ENCODE peak calls at places on chromosomes 7 and 10, in eight cellular contexts. M is foreskin fibroblast, D is neural crest cell, Z is Calu3, C is A549, P is ovary, J is B cell, S is omental fat pad. G is an unnamed sample.
A peak's percentile ranks its signal among the peaks of the same experiment; 100 is the strongest.

GRCh38 chr10:114271779-114272167 is 32.7 kb downstream of the VWA2 start:
- DNase-seq in M (peak; percentile 85), C (peak; percentile 48), Z (peak; percentile 16), J (no peak), D (no peak), S (no peak), P (no peak), G (no peak)

GRCh38 chr7:44111759-44112158 is 7.6 kb downstream of the AEBP1 start:
- DNase-seq in S (no peak), D (no peak), C (no peak), P (no peak), Z (no peak), M (no peak), J (no peak), G (no peak)

GRCh38 chr10:61299156-61299555 is 154.0 kb downstream of the TMEM26 start:
- DNase-seq in P (no peak), S (no peak), Z (no peak), D (no peak), M (no peak), C (no peak), J (no peak), G (no peak)

GRCh38 chr7:2717293-2717904 is 29.4 kb downstream of the AMZ1 start:
- DNase-seq in C (no peak), M (no peak), D (no peak), Z (no peak), J (peak; percentile 62), P (peak; percentile 56), S (no peak), G (peak; percentile 76)

GRCh38 chr10:80684217-80684616 is 146.5 kb downstream of the SH2D4B start:
- DNase-seq in J (peak; percentile 38), M (no peak), D (no peak), P (no peak), Z (peak; percentile 29), C (peak; percentile 48), S (no peak), G (peak; percentile 36)

GRCh38 chr10:124237282-124237975 is 144.0 kb upstream of the CHST15 start:
- DNase-seq in S (no peak), D (no peak), J (no peak), P (no peak), Z (no peak), M (no peak), C (no peak), G (no peak)

GRCh38 chr7:35646289-35647033 is 48.5 kb downstream of the HERPUD2 start:
- DNase-seq in C (no peak), S (no peak), M (no peak), D (no peak), J (no peak), Z (no peak), P (no peak), G (no peak)

GRCh38 chr7:154591544-154591943 is 411.4 kb downstream of the PAXIP1 start:
- DNase-seq in Z (no peak), D (no peak), C (no peak), S (no peak), J (no peak), M (no peak), P (no peak), G (no peak)

GRCh38 chr7:123570390-123571182 is 13.0 kb upstream of the NDUFA5 start:
- DNase-seq in C (no peak), D (no peak), S (no peak), J (no peak), P (no peak), Z (no peak), M (no peak), G (no peak)

GRCh38 chr7:68858497-68858896 is 739.8 kb upstream of the AUTS2 start:
- DNase-seq in C (no peak), P (no peak), Z (no peak), J (no peak), D (no peak), M (no peak), S (no peak), G (no peak)

GRCh38 chr10:127149613-127150081 is 46.7 kb downstream of the INSYN2A start:
- DNase-seq in D (no peak), M (peak; percentile 47), J (no peak), C (no peak), Z (no peak), P (no peak), S (no peak), G (no peak)

GRCh38 chr7:158613481-158613880 is 25.9 kb upstream of the PTPRN2 start:
- DNase-seq in M (no peak), S (no peak), Z (no peak), P (no peak), D (no peak), C (no peak), J (peak; percentile 30), G (peak; percentile 62)

GRCh38 chr10:94545277-94546057 is at the start of gene HELLS:
- DNase-seq in J (peak; percentile 83), M (peak; percentile 75), C (peak; percentile 90), D (peak; percentile 78), Z (peak; percentile 70), S (peak; percentile 43), P (peak; percentile 76), G (peak; percentile 87)

GRCh38 chr10:124458473-124458872 is 3.1 kb upstream of the LHPP start:
- DNase-seq in J (no peak), C (no peak), Z (no peak), D (no peak), P (no peak), M (no peak), S (no peak), G (no peak)

GRCh38 chr7:117085769-117086463 is 132.6 kb downstream of the ST7 start:
- DNase-seq in C (no peak), S (no peak), J (no peak), D (no peak), M (peak; percentile 20), Z (no peak), P (no peak), G (no peak)

GRCh38 chr10:100516847-100517246 is 2.8 kb downstream of the SEC31B start:
- DNase-seq in Z (no peak), M (no peak), D (no peak), C (peak; percentile 24), S (no peak), P (no peak), J (no peak), G (no peak)
- TF ChIP-seq CTCF in Z (no peak), M (no peak), D (peak; percentile 28), C (no peak), S (no peak), P (no peak), J (no peak), G (no peak)

GRCh38 chr10:104254493-104255243 is at the start of gene GSTO1:
- DNase-seq in P (peak; percentile 81), Z (peak; percentile 56), D (peak; percentile 34), M (peak; percentile 83), C (peak; percentile 77), J (peak; percentile 61), S (peak; percentile 57), G (peak; percentile 72)
- TF ChIP-seq CTCF in P (peak; percentile 17), Z (no peak), D (no peak), M (no peak), C (no peak), J (no peak), S (no peak), G (no peak)

GRCh38 chr10:133201948-133202725 is 27.9 kb upstream of the UTF1 start:
- DNase-seq in S (no peak), D (no peak), M (no peak), J (no peak), P (no peak), Z (no peak), C (no peak), G (no peak)
- TF ChIP-seq CTCF in S (no peak), D (no peak), M (no peak), J (no peak), P (no peak), Z (no peak), C (no peak), G (no peak)

GRCh38 chr7:39357648-39358047 is 208.6 kb upstream of the YAE1 start:
- DNase-seq in S (no peak), C (peak; percentile 3), J (no peak), D (peak; percentile 9), Z (no peak), P (no peak), M (no peak), G (no peak)
- TF ChIP-seq CTCF in S (no peak), C (no peak), J (no peak), D (peak; percentile 58), Z (peak; percentile 32), P (no peak), M (peak; percentile 14), G (peak; percentile 38)

G was measured in GM13977.